ENCODE peak calls at places on chromosome 5, in six cellular contexts. R is heart right ventricle, O is Peyer's patch, A is cardiac muscle cell, C is endodermal cell, T is heart left ventricle. X is an unnamed sample.

GRCh38 chr5:13359326-13359725 is 585.2 kb downstream of the DNAH5 start:
- DNase-seq in A (no peak), C (no peak), R (no peak), O (no peak), T (no peak), X (no peak)

GRCh38 chr5:135559342-135559741 is 19.4 kb downstream of the CXCL14 start:
- DNase-seq in O (no peak), C (peak; percentile 70), A (no peak), T (no peak), R (no peak), X (peak; percentile 74)

GRCh38 chr5:112109331-112109993 is 309.6 kb downstream of the EPB41L4A start:
- DNase-seq in O (no peak), A (no peak), T (no peak), C (peak; percentile 90), R (peak; percentile 11), X (peak; percentile 57)

GRCh38 chr5:84453405-84453804 is 68.7 kb upstream of the EDIL3 start:
- DNase-seq in A (no peak), R (no peak), C (no peak), O (no peak), T (no peak), X (no peak)

GRCh38 chr5:166493627-166494026 is 1797.8 kb upstream of the WWC1 start:
- DNase-seq in O (no peak), R (no peak), T (no peak), C (no peak), A (no peak), X (no peak)

GRCh38 chr5:41716382-41716781 is 153.8 kb downstream of the OXCT1 start:
- DNase-seq in A (no peak), T (no peak), R (no peak), C (no peak), O (no peak), X (no peak)

GRCh38 chr5:72347801-72348305 is 27.7 kb downstream of the PTCD2 start:
- DNase-seq in C (no peak), O (no peak), A (no peak), R (no peak), T (no peak), X (no peak)

GRCh38 chr5:108747111-108748009 is at the start of gene FER:
- DNase-seq in C (no peak), A (peak; percentile 44), O (no peak), T (peak; percentile 26), R (no peak), X (no peak)

GRCh38 chr5:145539201-145539600 is 295.9 kb downstream of the PRELID2 start:
- DNase-seq in C (no peak), A (no peak), O (no peak), T (no peak), R (no peak), X (no peak)

GRCh38 chr5:100780376-100780870 is 122.7 kb downstream of the ST8SIA4 start:
- DNase-seq in C (no peak), T (no peak), O (no peak), R (no peak), A (no peak), X (no peak)

GRCh38 chr5:118651002-118651401 is 337.3 kb downstream of the DTWD2 start:
- DNase-seq in T (no peak), C (no peak), A (no peak), O (no peak), R (no peak), X (no peak)

GRCh38 chr5:146877783-146878470 is 630 bp downstream of the PPP2R2B start:
- DNase-seq in O (no peak), R (no peak), C (peak; percentile 81), A (peak; percentile 63), T (no peak), X (peak; percentile 49)

GRCh38 chr5:140573683-140574082 is 9.1 kb downstream of the SLC35A4 start:
- DNase-seq in R (no peak), O (peak; percentile 30), T (no peak), C (no peak), A (no peak), X (no peak)

GRCh38 chr5:141832131-141832530 is 46.1 kb downstream of the PCDH1 start:
- DNase-seq in T (no peak), O (no peak), C (no peak), A (no peak), R (no peak), X (no peak)

GRCh38 chr5:141838326-141839014 is 39.7 kb downstream of the PCDH1 start:
- DNase-seq in O (no peak), R (no peak), A (no peak), T (no peak), C (peak; percentile 83), X (peak; percentile 94)

GRCh38 chr5:141835928-141836667 is 42.1 kb downstream of the PCDH1 start:
- DNase-seq in A (no peak), C (peak; percentile 79), R (peak; percentile 69), O (no peak), T (peak; percentile 79), X (peak; percentile 59)

GRCh38 chr5:141839015-141839513 is 39.1 kb downstream of the PCDH1 start:
- DNase-seq in C (peak; percentile 88), T (peak; percentile 48), O (no peak), A (no peak), R (no peak), X (no peak)

DNA sequence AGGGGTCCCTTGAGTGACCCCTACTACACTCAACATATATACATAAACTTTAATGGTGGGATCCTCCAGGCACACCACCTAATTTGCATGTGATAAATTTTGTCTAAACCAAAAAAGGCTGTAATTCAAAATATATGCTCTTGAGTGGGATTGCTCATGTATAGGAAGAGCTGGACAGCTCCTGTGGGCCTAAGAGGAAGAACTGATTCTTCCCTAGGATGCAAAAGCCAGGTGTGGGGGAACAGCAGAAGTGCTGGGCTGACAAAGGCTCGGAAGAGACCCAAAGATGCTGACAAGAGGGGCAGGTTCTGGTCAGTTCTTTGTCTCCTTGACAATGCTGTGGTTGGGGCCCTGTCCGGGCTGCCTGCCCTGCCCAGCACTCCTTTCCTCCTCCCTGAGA is 43.9 kb downstream of the PCDH1 start:
- DNase-seq in O (no peak), R (no peak), A (no peak), T (no peak), C (no peak), X (no peak)
- H3K4me1 ChIP-seq in O (no peaks in the 10 kb centered on the region), R (peaks cover 41% of the 10 kb centered on the region), A (peaks cover 12% of the 10 kb centered on the region), T (peaks cover 51% of the 10 kb centered on the region), C (peaks cover 15% of the 10 kb centered on the region), X (peaks cover 52% of the 10 kb centered on the region)

DNA sequence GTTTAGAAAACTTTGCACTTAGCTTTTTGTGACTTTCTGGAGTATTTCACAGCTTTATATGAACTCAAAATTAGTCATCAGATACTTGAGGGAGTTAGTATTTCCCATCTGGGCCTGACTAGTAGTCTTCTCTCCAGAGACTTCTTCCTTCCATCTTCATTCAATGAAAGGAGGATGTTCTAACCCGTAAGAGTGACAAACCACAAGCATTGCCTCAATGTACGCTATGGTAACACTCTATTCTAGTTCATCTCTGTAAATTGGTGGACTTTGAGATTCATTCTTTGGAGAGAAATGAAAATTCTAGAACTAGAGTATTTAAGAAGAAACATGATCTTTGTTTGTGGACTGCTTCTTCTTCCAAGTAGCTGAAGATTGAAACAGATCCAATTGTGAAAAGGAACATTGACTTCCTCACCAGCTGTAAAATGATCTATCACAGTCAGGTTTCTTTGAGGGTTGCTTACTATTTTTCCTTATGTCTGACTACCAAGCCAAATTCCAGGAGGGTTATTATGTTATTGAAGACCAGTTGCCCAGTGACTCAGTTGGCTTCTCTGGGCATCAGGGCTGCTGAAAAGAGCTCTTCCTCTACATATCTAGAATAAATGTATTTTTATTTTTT is 157.6 kb downstream of the SLC12A2 start:
- DNase-seq in C (no peak), R (no peak), T (no peak), O (no peak), A (no peak), X (no peak)
- TF ChIP-seq CTCF in C (no peak), R (no peak), T (no peak), O (no peak), A (no peak), X (no peak)

GRCh38 chr5:132751971-132752580 is 4.8 kb downstream of the CCNI2 start:
- DNase-seq in O (no peak), A (no peak), T (no peak), C (no peak), R (no peak), X (no peak)

GRCh38 chr5:132752581-132753125 is 5.4 kb downstream of the CCNI2 start:
- DNase-seq in A (no peak), C (no peak), T (no peak), O (peak; percentile 2), R (no peak), X (no peak)

GRCh38 chr5:132754947-132755346 is 7.7 kb downstream of the CCNI2 start:
- DNase-seq in C (peak; percentile 64), R (no peak), O (no peak), T (no peak), A (peak; percentile 35), X (no peak)

GRCh38 chr5:132754111-132754510 is 6.9 kb downstream of the CCNI2 start:
- DNase-seq in O (no peak), C (peak; percentile 13), R (no peak), T (no peak), A (no peak), X (no peak)

DNA sequence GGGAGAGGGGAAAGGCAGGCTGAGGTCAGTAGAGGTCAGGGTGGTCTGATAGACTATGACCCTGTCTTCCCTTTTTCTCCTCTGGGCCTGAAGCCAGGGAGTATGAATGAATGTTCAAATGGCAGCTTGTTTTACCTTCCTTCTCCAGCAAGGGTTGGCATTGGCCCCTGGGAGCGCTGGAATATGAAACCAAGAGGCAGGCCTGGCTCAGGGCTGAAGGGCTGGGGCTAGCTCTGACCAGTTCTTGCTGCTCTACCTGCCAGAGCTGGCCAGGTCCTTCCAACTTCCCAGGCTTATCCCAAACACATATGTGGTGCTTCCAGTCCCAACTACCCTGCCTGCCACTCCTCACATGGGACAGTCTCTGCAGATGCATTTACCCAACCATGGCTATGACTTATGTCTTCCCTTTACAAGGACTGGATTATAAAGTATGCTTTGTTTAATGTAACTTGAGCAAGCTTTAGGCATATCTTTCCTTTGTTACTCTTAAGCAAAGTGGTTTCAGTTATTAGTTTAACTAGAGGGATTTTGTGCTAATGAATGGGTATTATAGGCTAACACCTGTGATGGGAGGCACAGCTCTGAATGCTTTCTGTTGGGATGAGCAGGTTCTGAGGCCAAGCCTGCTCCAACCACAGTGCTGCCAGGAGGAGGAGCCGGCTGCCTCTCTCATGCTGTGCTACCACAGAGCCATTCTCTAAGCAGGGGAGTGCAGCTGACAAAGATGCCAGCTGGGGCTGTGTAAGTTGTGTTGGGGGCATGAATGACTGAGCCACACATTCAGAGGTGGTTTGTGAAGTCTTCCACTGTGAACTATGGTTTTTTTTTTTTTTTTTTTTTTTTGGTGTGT is 6.1 kb downstream of the CCNI2 start:
- DNase-seq in T (no peak), O (peak; percentile 46), R (no peak), C (peak; percentile 82), A (no peak), X (no peak)
- H3K4me1 ChIP-seq in T (no peaks in the 10 kb centered on the region), O (no peaks in the 10 kb centered on the region), R (no peaks in the 10 kb centered on the region), C (no peaks in the 10 kb centered on the region), A (no peaks in the 10 kb centered on the region), X (no peaks in the 10 kb centered on the region)

GRCh38 chr5:103034662-103035392 is 85.1 kb downstream of the GIN1 start:
- DNase-seq in T (no peak), O (no peak), C (peak; percentile 45), R (no peak), A (no peak), X (no peak)

GRCh38 chr5:103027267-103027666 is 92.7 kb downstream of the GIN1 start:
- DNase-seq in R (no peak), O (no peak), C (no peak), A (no peak), T (no peak), X (no peak)

GRCh38 chr5:103033696-103034095 is 86.2 kb downstream of the GIN1 start:
- DNase-seq in R (no peak), C (no peak), T (no peak), O (no peak), A (no peak), X (no peak)

GRCh38 chr5:103035701-103036100 is 84.2 kb downstream of the GIN1 start:
- DNase-seq in T (no peak), C (no peak), R (no peak), A (no peak), O (no peak), X (no peak)

GRCh38 chr5:103031607-103032006 is 88.3 kb downstream of the GIN1 start:
- DNase-seq in O (no peak), R (no peak), A (no peak), C (no peak), T (no peak), X (no peak)
- TF ChIP-seq CTCF in O (no peak), R (peak; percentile 28), A (peak; percentile 42), C (peak; percentile 73), T (no peak), X (peak; percentile 52)

X was measured in BE2C.